ENCODE peak calls at places on chromosomes 6 and 20, in eight cellular contexts. B is SK-N-SH, Z is mucosa of descending colon, E is IMR-90, O is MM.1S, M is lower lobe of right lung, L is HCT116, A is neural progenitor cell. N is an unnamed sample. For H3K36me3, the result is how much of the 10 kb centered on the place peaks cover.

GRCh38 chr6:22025468-22026159 is 271.2 kb downstream of the PRL start:
- DNase-seq in B (peak), Z (no peak), E (peak), O (no peak), M (no peak), L (no peak), A (peak), N (peak)

GRCh38 chr6:70686548-70687133 is 19.0 kb downstream of the SMAP1 start:
- DNase-seq in B (peak), Z (no peak), E (peak), O (peak), M (no peak), L (no peak), A (peak), N (no peak)

GRCh38 chr6:43204271-43205105 is 22.5 kb downstream of the CUL9 start:
- DNase-seq in B (no peak), Z (no peak), E (no peak), O (no peak), M (no peak), L (no peak), A (no peak), N (no peak)

GRCh38 chr20:23251779-23252178 is 98.8 kb upstream of the NXT1 start:
- DNase-seq in B (no peak), Z (no peak), E (no peak), O (no peak), M (no peak), L (no peak), A (no peak), N (no peak)

GRCh38 chr6:3282461-3283236 is 23.9 kb downstream of the PSMG4 start:
- DNase-seq in B (no peak), Z (no peak), E (no peak), O (no peak), M (no peak), L (no peak), A (no peak), N (no peak)

GRCh38 chr6:134706153-134706552 is 243.7 kb downstream of the ALDH8A1 start:
- DNase-seq in B (no peak), Z (no peak), E (no peak), O (no peak), M (no peak), L (no peak), A (peak), N (no peak)

GRCh38 chr6:36241728-36242127 is 28.1 kb upstream of the PNPLA1 start:
- DNase-seq in B (no peak), Z (no peak), E (peak), O (no peak), M (no peak), L (no peak), A (no peak), N (no peak)

GRCh38 chr20:24297928-24298327 is 171.5 kb upstream of the SYNDIG1 start:
- DNase-seq in B (no peak), Z (no peak), E (no peak), O (no peak), M (no peak), L (no peak), A (peak), N (no peak)

GRCh38 chr6:157823523-157824370 is 701 bp downstream of the SNX9 start:
- DNase-seq in B (peak), Z (peak), E (peak), O (no peak), M (peak), L (peak), A (peak), N (peak)

GRCh38 chr20:44032583-44033138 is 118.0 kb downstream of the TOX2 start:
- DNase-seq in B (no peak), Z (no peak), E (no peak), O (no peak), M (no peak), L (no peak), A (no peak), N (no peak)

GRCh38 chr20:11452326-11452725 is 465.4 kb upstream of the BTBD3 start:
- DNase-seq in B (no peak), Z (no peak), E (peak), O (no peak), M (no peak), L (no peak), A (no peak), N (no peak)

GRCh38 chr20:36927704-36928103 is 23.8 kb downstream of the SAMHD1 start:
- DNase-seq in B (no peak), Z (no peak), E (no peak), O (no peak), M (no peak), L (no peak), A (no peak), N (no peak)

GRCh38 chr20:35976012-35976411 is 7.6 kb downstream of the CNBD2 start:
- DNase-seq in B (no peak), Z (no peak), E (no peak), O (peak), M (no peak), L (no peak), A (no peak), N (no peak)

GRCh38 chr6:26613717-26614683 is 17.2 kb downstream of the ABT1 start:
- DNase-seq in B (peak), Z (no peak), E (no peak), O (no peak), M (peak), L (no peak), A (peak), N (no peak)

GRCh38 chr20:17995967-17996819 is 27.4 kb downstream of the MGME1 start:
- DNase-seq in B (peak), Z (no peak), E (peak), O (peak), M (no peak), L (peak), A (peak), N (no peak)

GRCh38 chr20:60039526-60039925 is 81.3 kb downstream of the CDH26 start:
- DNase-seq in B (no peak), Z (no peak), E (no peak), O (no peak), M (no peak), L (no peak), A (no peak), N (no peak)

GRCh38 chr6:157586476-157587126 is 205.6 kb downstream of the ZDHHC14 start:
- DNase-seq in B (no peak), Z (no peak), E (no peak), O (no peak), M (no peak), L (no peak), A (no peak), N (no peak)

GRCh38 chr6:71289039-71289801 is 609 bp downstream of the OGFRL1 start:
- DNase-seq in B (peak), Z (peak), E (no peak), O (peak), M (peak), L (no peak), A (peak), N (no peak)

GRCh38 chr6:3023663-3024483 is 24.2 kb downstream of the NQO2 start:
- DNase-seq in B (no peak), Z (peak), E (peak), O (peak), M (peak), L (peak), A (peak), N (no peak)

GRCh38 chr6:5260111-5260620 is 584 bp downstream of the LYRM4 start:
- DNase-seq in B (no peak), Z (peak), E (peak), O (peak), M (peak), L (peak), A (peak), N (peak)

GRCh38 chr6:26445934-26446667 is 5.8 kb downstream of the BTN3A3 start:
- DNase-seq in B (no peak), Z (no peak), E (no peak), O (peak), M (no peak), L (no peak), A (no peak), N (no peak)

GRCh38 chr20:44017905-44018683 is 103.4 kb downstream of the TOX2 start:
- DNase-seq in B (peak), Z (peak), E (peak), O (no peak), M (peak), L (peak), A (no peak), N (peak)

GRCh38 chr20:49319204-49319809 is 41.5 kb upstream of the ZNFX1 start:
- DNase-seq in B (no peak), Z (no peak), E (no peak), O (no peak), M (no peak), L (no peak), A (no peak), N (no peak)

GRCh38 chr6:149147939-149148718 is 169.4 kb upstream of the TAB2 start:
- DNase-seq in B (no peak), Z (no peak), E (no peak), O (no peak), M (no peak), L (no peak), A (no peak), N (no peak)

GRCh38 chr6:163765326-163765725 is 350.8 kb downstream of the QKI start:
- DNase-seq in B (no peak), Z (no peak), E (no peak), O (no peak), M (no peak), L (no peak), A (no peak), N (no peak)

GRCh38 chr6:95636552-95637376 is 59.4 kb downstream of the MANEA start:
- DNase-seq in B (peak), Z (peak), E (no peak), O (no peak), M (no peak), L (no peak), A (no peak), N (no peak)

GRCh38 chr20:13220194-13220856 is 749 bp upstream of the ISM1 start:
- DNase-seq in B (peak), Z (peak), E (peak), O (no peak), M (peak), L (no peak), A (peak), N (no peak)

GRCh38 chr20:610130-611046 is at the start of gene TCF15:
- DNase-seq in B (peak), Z (no peak), E (no peak), O (no peak), M (peak), L (no peak), A (peak), N (no peak)

GRCh38 chr6:14710421-14710820 is 535.4 kb upstream of the JARID2 start:
- DNase-seq in B (no peak), Z (no peak), E (no peak), O (no peak), M (no peak), L (no peak), A (no peak), N (no peak)

GRCh38 chr6:52994031-52994788 is 874 bp downstream of the GSTA4 start:
- DNase-seq in B (peak), Z (no peak), E (peak), O (no peak), M (no peak), L (no peak), A (peak), N (no peak)

GRCh38 chr6:141212296-141212695 is 920.4 kb upstream of the GJE1 start:
- DNase-seq in B (no peak), Z (no peak), E (no peak), O (no peak), M (no peak), L (peak), A (no peak), N (no peak)

DNA sequence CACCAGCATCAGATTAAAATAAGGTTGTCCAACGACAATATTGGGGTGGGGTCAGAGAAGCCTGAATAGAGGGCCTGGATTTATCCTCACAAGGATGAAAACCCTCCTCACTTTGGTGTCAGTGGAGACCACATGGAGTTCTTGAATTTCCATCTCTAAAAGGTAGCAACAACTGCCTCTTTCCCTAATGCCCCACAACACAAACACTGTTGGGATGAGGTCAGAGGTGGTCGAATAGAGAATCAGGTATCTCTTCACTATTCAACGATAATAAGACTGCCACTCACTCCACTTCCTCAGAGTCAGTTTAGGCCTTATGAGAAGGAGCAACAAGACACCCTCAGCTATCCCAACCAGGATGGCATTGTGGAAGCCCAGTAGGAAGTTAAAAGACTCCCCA is 596.1 kb downstream of the HTR1B start:
- DNase-seq in B (no peak), Z (no peak), E (no peak), O (no peak), M (no peak), L (no peak), A (no peak), N (no peak)
- H3K4me3 ChIP-seq in B (no peak), Z (no peak), E (no peak), O (no peak), M (no peak), L (no peak), A (no peak), N (no peak)

DNA sequence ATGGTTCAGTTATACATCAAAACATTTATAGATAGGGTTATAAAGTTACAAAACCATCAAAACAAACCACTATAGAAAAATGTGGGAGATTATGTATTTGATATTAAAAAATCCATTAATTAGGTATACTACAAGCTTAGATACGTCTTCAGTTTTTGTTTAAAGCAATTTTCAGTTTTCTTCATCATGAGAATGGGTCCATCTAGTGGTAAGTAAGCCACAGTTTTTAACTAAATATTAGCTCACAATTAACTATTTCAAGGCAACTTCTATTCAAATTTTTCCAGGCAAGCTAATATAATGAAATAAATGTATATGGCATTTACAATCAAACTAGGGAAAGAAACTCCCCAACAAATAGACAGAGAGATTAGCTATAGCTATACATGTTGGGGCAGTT is 44.4 kb downstream of the RNGTT start:
- DNase-seq in B (no peak), Z (no peak), E (no peak), O (no peak), M (no peak), L (no peak), A (no peak), N (no peak)
- TF ChIP-seq CTCF in B (peak), Z (no peak), E (peak), O (peak), M (no peak), L (peak), A (peak), N (no peak)

GRCh38 chr6:131575834-131576478 is 2.9 kb downstream of the ARG1 start:
- DNase-seq in B (no peak), Z (no peak), E (no peak), O (no peak), M (no peak), L (no peak), A (no peak), N (no peak)

GRCh38 chr6:131586544-131586943 is 13.5 kb downstream of the ARG1 start:
- DNase-seq in B (no peak), Z (no peak), E (no peak), O (no peak), M (no peak), L (no peak), A (no peak), N (no peak)

DNA sequence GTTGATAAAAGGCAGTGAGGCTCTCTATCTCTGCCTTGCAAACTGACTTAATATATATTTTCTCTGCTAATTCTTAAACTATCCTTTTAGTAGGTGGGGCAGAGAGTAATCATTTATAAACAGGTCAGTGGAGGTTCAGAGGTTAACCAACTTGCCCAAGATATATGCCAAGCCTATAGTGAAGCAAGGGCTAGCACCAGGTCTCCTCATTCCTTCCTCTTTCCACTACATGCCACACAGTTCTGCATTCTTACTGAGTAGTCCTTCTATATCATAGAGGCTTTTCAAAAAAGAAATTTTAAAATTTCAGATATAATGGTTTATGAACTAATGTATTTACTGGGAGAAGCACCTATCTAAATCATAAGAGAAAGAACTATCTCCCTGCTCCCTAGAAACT is 8.5 kb downstream of the ARG1 start:
- DNase-seq in B (no peak), Z (no peak), E (no peak), O (no peak), M (no peak), L (no peak), A (no peak), N (no peak)
- H3K36me3 ChIP-seq in B (under half), Z (under half), E (under half), O (under half), M (half or more), L (under half), A (under half), N (under half)

DNA sequence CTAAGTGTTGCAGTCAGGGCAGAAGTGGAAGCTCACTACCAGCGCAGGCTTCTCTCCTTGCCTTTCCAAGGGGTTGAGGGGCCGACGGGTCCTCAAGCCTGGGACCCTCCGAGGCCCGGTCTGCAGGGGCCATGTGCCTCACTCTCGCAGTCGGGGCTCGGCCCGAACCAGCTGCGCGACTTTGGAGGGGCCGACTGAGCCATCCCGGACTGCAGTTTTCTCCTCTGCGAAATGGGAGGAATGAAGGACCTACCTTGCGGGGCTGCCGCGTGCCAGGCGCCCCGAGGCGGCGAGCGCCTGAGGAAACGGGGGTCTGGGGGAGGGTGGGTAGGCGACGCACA is 5.6 kb downstream of the LZTS3 start:
- DNase-seq in B (no peak), Z (no peak), E (no peak), O (no peak), M (no peak), L (no peak), A (no peak), N (no peak)
- H3K4me3 ChIP-seq in B (no peak), Z (no peak), E (no peak), O (no peak), M (peak), L (no peak), A (peak), N (no peak)

DNA sequence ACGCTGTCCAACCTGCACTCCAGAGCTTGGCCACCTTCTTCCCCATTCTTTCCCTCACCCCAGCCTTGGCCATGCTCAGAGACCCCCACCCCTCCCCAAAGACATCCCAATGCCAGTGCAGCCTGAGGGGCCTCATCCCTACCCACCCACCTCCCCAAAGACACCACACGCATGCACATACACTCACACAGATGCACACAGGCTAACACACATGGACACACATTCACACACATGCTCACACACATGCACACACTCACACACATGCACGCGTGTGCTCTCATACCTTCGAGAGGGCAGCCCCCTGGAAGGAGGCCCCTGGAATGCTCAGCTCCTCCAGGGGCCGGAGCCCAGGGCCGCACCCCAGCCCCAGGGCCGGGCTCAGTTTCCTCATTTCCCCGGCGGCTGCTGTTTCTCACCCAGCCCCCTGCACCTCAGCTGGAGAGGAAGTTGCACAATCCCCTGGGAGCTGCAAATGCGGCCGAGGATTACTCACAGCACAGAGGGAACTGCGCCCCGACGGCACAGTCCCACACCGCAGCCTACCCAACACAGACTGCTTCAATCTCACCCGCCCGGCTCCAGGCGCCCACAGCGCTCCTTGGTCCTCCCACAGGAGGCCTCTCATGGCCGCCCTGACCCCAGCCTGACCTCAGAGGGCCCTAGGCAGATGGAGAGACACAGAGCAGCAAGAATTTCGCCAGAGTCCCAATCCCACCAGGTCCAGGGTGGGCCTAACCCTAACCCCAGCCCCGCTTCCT is 12.1 kb downstream of the TFEB start:
- DNase-seq in B (no peak), Z (peak), E (peak), O (no peak), M (peak), L (no peak), A (no peak), N (no peak)
- TF ChIP-seq CTCF in B (no peak), Z (no peak), E (peak), O (no peak), M (no peak), L (no peak), A (no peak), N (no peak)

DNA sequence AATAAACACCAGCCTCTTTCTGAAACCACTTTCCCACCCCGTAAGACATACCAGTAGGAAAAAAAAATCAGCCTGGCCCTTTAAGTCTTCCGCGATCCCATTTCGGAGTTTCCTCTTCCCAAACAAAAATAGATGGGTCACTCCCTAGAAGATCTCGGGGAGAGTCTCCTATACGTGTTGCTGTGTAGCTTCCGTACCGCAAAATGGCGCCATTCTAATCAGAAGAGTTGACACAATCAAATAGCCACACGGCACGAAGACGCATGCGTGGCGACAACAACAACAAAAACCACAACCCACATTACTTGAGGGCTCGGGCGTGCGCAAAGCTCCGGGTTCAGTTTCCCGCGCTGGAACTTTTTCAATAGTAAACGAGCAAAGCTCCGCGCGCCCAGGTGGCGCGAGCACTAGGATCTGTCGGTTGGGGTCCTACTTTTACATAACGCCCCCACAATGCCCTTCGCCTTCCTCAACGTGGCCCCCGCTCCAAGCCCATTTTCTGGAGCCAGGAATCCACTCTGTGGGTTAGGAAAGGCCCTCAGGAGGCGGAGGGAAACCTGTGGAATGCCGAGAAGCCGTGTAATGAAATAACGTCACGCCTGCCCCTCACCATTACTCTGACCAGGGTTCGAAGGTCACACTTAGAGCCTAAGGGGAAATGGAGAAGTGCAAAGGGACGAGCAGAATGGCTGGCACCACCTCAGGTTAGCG is at the start of gene GPANK1:
- DNase-seq in B (peak), Z (peak), E (peak), O (peak), M (peak), L (peak), A (peak), N (peak)
- H3K36me3 ChIP-seq in B (under half), Z (under half), E (under half), O (under half), M (half or more), L (under half), A (under half), N (under half)

GRCh38 chr6:44221291-44221960 is 2.0 kb upstream of the SLC29A1 start:
- DNase-seq in B (peak), Z (peak), E (peak), O (peak), M (peak), L (no peak), A (peak), N (peak)
- H3K4me3 ChIP-seq in B (no peak), Z (no peak), E (no peak), O (no peak), M (peak), L (no peak), A (no peak), N (no peak)

GRCh38 chr20:4227085-4227821 is 211.9 kb upstream of the RNF24 start:
- DNase-seq in B (no peak), Z (no peak), E (peak), O (peak), M (no peak), L (no peak), A (peak), N (no peak)
- TF ChIP-seq CTCF in B (peak), Z (peak), E (peak), O (peak), M (peak), L (peak), A (peak), N (peak)